ENCODE peak calls at places on chromosomes 1 and 21, in eight cellular contexts. R is right lobe of liver, O is ovary, F is adrenal gland, Y is A549, B is Peyer's patch, J is uterus, P is vagina. X is an unnamed sample. For H3K4me1, the result is how much of the 10 kb centered on the place peaks cover.

GRCh38 chr1:224733021-224733911 is 117.1 kb downstream of the CNIH3 start:
- DNase-seq in R (peak), O (no peak), F (peak), Y (no peak), B (no peak), J (no peak), P (no peak), X (no peak)

GRCh38 chr1:222618880-222619321 is 1.0 kb downstream of the MIA3 start:
- DNase-seq in R (no peak), O (no peak), F (peak), Y (no peak), B (peak), J (no peak), P (no peak), X (no peak)

GRCh38 chr1:13956386-13956785 is 256.4 kb downstream of the PRDM2 start:
- DNase-seq in R (no peak), O (no peak), F (no peak), Y (no peak), B (no peak), J (no peak), P (no peak), X (no peak)

GRCh38 chr21:15687208-15687607 is 42.6 kb upstream of the USP25 start:
- DNase-seq in R (no peak), O (no peak), F (no peak), Y (no peak), B (no peak), J (no peak), P (no peak), X (no peak)

GRCh38 chr1:11196945-11197344 is 7.8 kb downstream of the ANGPTL7 start:
- DNase-seq in R (no peak), O (no peak), F (no peak), Y (no peak), B (no peak), J (no peak), P (no peak), X (no peak)

GRCh38 chr1:231695439-231696255 is 69.1 kb downstream of the DISC1 start:
- DNase-seq in R (no peak), O (no peak), F (peak), Y (no peak), B (no peak), J (no peak), P (no peak), X (no peak)

GRCh38 chr1:36096500-36097412 is 8.1 kb downstream of the ADPRS start:
- DNase-seq in R (no peak), O (no peak), F (peak), Y (no peak), B (no peak), J (no peak), P (no peak), X (no peak)

GRCh38 chr1:11046270-11046566 is 821 bp downstream of the MASP2 start:
- DNase-seq in R (peak), O (no peak), F (peak), Y (no peak), B (peak), J (peak), P (no peak), X (no peak)

GRCh38 chr1:146012703-146013565 is 8.6 kb downstream of the HJV start:
- DNase-seq in R (no peak), O (peak), F (peak), Y (peak), B (peak), J (no peak), P (no peak), X (no peak)

GRCh38 chr1:15741183-15741850 is 982 bp upstream of the TMEM82 start:
- DNase-seq in R (peak), O (peak), F (peak), Y (peak), B (peak), J (peak), P (no peak), X (no peak)

GRCh38 chr1:11522400-11523235 is 43.7 kb downstream of the DISP3 start:
- DNase-seq in R (no peak), O (no peak), F (no peak), Y (no peak), B (peak), J (no peak), P (no peak), X (no peak)

GRCh38 chr1:241749041-241749798 is 97.1 kb downstream of the WDR64 start:
- DNase-seq in R (no peak), O (no peak), F (no peak), Y (no peak), B (no peak), J (no peak), P (no peak), X (no peak)

GRCh38 chr1:112957133-112957812 is 1.3 kb upstream of the SLC16A1 start:
- DNase-seq in R (no peak), O (peak), F (peak), Y (peak), B (peak), J (peak), P (no peak), X (no peak)

GRCh38 chr21:44487831-44488230 is 32.5 kb downstream of the LRRC3 start:
- DNase-seq in R (peak), O (no peak), F (no peak), Y (no peak), B (no peak), J (no peak), P (no peak), X (no peak)

GRCh38 chr1:244444854-244445253 is 6.9 kb downstream of the ADSS2 start:
- DNase-seq in R (no peak), O (no peak), F (no peak), Y (no peak), B (no peak), J (no peak), P (no peak), X (no peak)

GRCh38 chr1:30601316-30602085 is 121.9 kb downstream of the MATN1 start:
- DNase-seq in R (no peak), O (no peak), F (no peak), Y (no peak), B (no peak), J (no peak), P (peak), X (peak)

GRCh38 chr21:41199123-41199522 is 31.2 kb downstream of the BACE2 start:
- DNase-seq in R (no peak), O (no peak), F (no peak), Y (no peak), B (no peak), J (no peak), P (no peak), X (no peak)

DNA sequence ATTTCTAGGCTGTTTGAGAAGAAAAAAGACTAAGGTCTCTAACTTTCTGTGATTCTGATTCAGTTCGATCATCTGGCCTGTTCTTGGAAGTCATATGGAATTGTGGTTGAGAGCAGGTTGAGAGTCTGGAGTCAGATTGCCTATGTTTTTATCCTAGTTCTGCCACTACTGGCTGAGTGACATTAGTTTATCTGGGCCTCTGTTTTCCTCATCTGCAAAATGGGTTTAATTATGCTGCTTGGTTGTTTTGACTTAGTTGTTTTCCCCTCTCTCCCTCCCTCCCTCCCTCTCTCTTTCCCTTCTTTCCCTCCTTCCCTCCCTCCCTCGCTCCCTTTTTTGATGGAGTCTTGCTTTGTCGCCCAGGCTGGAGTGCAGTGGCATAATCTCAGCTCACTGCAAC is 6.2 kb downstream of the MACF1 start:
- DNase-seq in R (no peak), O (no peak), F (no peak), Y (no peak), B (no peak), J (no peak), P (no peak), X (no peak)
- TF ChIP-seq POLR2A in R (no peak), O (no peak), F (no peak), Y (no peak), B (no peak), J (no peak), P (no peak), X (no peak)

GRCh38 chr1:233487415-233487814 is 126.5 kb upstream of the KCNK1 start:
- DNase-seq in R (no peak), O (no peak), F (no peak), Y (no peak), B (no peak), J (no peak), P (no peak), X (peak)
- H3K27ac ChIP-seq in R (no peak), O (no peak), F (no peak), Y (no peak), B (no peak), J (no peak), P (no peak), X (no peak)

GRCh38 chr21:35007348-35007747 is 41.8 kb downstream of the RUNX1 start:
- DNase-seq in R (no peak), O (no peak), F (no peak), Y (no peak), B (no peak), J (no peak), P (no peak), X (no peak)

GRCh38 chr21:35006771-35007170 is 42.3 kb downstream of the RUNX1 start:
- DNase-seq in R (no peak), O (no peak), F (no peak), Y (no peak), B (no peak), J (no peak), P (no peak), X (no peak)

GRCh38 chr21:35005077-35005476 is 44.0 kb downstream of the RUNX1 start:
- DNase-seq in R (no peak), O (no peak), F (no peak), Y (no peak), B (no peak), J (no peak), P (no peak), X (no peak)

GRCh38 chr21:35005825-35006224 is 43.3 kb downstream of the RUNX1 start:
- DNase-seq in R (no peak), O (no peak), F (no peak), Y (no peak), B (no peak), J (no peak), P (no peak), X (no peak)

GRCh38 chr21:35006248-35006647 is 42.9 kb downstream of the RUNX1 start:
- DNase-seq in R (no peak), O (no peak), F (no peak), Y (no peak), B (no peak), J (no peak), P (no peak), X (no peak)
- H3K4me1 ChIP-seq in R (under half), O (under half), F (under half), Y (under half), B (under half), J (under half), P (under half), X (under half)

GRCh38 chr1:8866792-8867415 is 11.6 kb downstream of the ENO1 start:
- DNase-seq in R (no peak), O (no peak), F (no peak), Y (no peak), B (no peak), J (no peak), P (no peak), X (no peak)
- TF ChIP-seq POLR2A in R (no peak), O (no peak), F (no peak), Y (no peak), B (no peak), J (no peak), P (no peak), X (no peak)

DNA sequence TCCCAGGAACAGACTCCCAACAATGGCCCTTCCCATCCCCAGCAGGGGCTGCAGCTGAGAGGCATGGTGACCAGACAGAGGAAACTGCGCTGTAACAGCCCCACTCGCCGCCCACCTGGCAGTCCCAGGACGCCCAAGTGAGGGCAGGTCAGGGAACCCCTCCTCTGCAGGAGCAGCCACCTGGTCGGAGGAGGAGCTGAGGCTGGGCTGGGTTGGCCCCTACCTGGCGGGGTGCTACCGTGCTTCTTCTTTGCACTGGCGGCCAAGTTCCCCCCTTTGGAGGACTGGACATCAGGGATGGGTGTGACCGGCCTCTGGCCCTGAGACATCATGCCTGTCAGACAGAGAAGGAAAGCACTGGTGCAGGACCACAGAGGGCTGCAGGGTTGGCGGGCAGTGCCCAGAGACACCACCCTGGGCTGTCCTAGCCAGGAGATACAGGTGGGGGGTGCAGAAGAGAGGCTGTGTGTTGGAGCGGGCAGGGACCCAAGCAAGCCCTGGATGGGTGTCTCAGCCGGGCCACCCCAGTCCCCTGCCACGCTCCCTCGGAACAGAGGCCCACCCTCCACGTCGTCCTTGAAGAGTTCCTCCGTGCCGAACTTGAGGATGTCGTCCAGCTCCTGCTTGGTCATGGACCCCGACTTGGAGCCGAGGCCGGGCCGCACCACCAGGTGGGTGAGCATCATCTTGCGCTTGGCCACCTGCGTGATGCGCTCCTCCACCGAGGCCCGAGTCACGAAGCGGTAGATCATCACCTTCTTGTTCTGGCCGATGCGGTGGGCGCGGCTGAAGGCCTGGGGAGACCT is 51.6 kb downstream of the CHD5 start:
- DNase-seq in R (peak), O (no peak), F (no peak), Y (no peak), B (no peak), J (no peak), P (no peak), X (no peak)
- H3K27ac ChIP-seq in R (no peak), O (no peak), F (no peak), Y (no peak), B (no peak), J (no peak), P (no peak), X (no peak)